ENCODE peak calls at places on chromosomes 11 and 22, in five cellular contexts. One of them, this sample, is unnamed.
A peak's percentile ranks its signal among the peaks of the same experiment; 100 is the strongest.

GRCh38 chr11:65072631-65072966 is 11.2 kb downstream of the CDCA5 start:
- DNase-seq in AG09309: no peak
- DNase-seq in bronchial epithelial cell: no peak
- DNase-seq in tibial artery: no peak
- DNase-seq in AG04449: no peak
- DNase-seq in this sample: no peak

GRCh38 chr11:119907934-119908760 is 179.1 kb upstream of the NECTIN1 start:
- DNase-seq in AG09309: no peak
- DNase-seq in bronchial epithelial cell: peak; percentile 47
- DNase-seq in tibial artery: no peak
- DNase-seq in AG04449: no peak
- DNase-seq in this sample: no peak

GRCh38 chr11:66543263-66544107 is 2.4 kb downstream of the ZDHHC24 start:
- DNase-seq in AG09309: no peak
- DNase-seq in bronchial epithelial cell: no peak
- DNase-seq in tibial artery: no peak
- DNase-seq in AG04449: no peak
- DNase-seq in this sample: no peak

GRCh38 chr22:25281675-25282345 is 62.4 kb downstream of the CRYBB2 start:
- DNase-seq in AG09309: no peak
- DNase-seq in bronchial epithelial cell: no peak
- DNase-seq in tibial artery: no peak
- DNase-seq in AG04449: no peak
- DNase-seq in this sample: no peak

GRCh38 chr22:46379301-46379930 is 43.9 kb downstream of the TRMU start:
- DNase-seq in AG09309: no peak
- DNase-seq in bronchial epithelial cell: no peak
- DNase-seq in tibial artery: no peak
- DNase-seq in AG04449: no peak
- DNase-seq in this sample: peak; percentile 73

GRCh38 chr11:24386551-24387404 is 110.1 kb upstream of the LUZP2 start:
- DNase-seq in AG09309: no peak
- DNase-seq in bronchial epithelial cell: peak; percentile 41
- DNase-seq in tibial artery: no peak
- DNase-seq in AG04449: peak; percentile 1
- DNase-seq in this sample: no peak

GRCh38 chr11:31926816-31927528 is 115.8 kb upstream of the PAX6 start:
- DNase-seq in AG09309: no peak
- DNase-seq in bronchial epithelial cell: no peak
- DNase-seq in tibial artery: no peak
- DNase-seq in AG04449: no peak
- DNase-seq in this sample: no peak

GRCh38 chr11:94525933-94526332 is 13.7 kb downstream of the C11orf97 start:
- DNase-seq in AG09309: no peak
- DNase-seq in bronchial epithelial cell: peak; percentile 63
- DNase-seq in tibial artery: no peak
- DNase-seq in AG04449: no peak
- DNase-seq in this sample: no peak

GRCh38 chr11:17650601-17650911 is 68.8 kb upstream of the MYOD1 start:
- DNase-seq in AG09309: no peak
- DNase-seq in bronchial epithelial cell: no peak
- DNase-seq in tibial artery: no peak
- DNase-seq in AG04449: no peak
- DNase-seq in this sample: no peak

GRCh38 chr11:59582006-59582405 is 33.6 kb downstream of the OSBP start:
- DNase-seq in AG09309: no peak
- DNase-seq in bronchial epithelial cell: no peak
- DNase-seq in tibial artery: no peak
- DNase-seq in AG04449: no peak
- DNase-seq in this sample: no peak

GRCh38 chr11:118068206-118068944 is 8.5 kb upstream of the TMPRSS4 start:
- DNase-seq in AG09309: no peak
- DNase-seq in bronchial epithelial cell: no peak
- DNase-seq in tibial artery: no peak
- DNase-seq in AG04449: no peak
- DNase-seq in this sample: no peak

GRCh38 chr11:121550247-121551132 is 97.7 kb upstream of the SORL1-AS1 start:
- DNase-seq in AG09309: no peak
- DNase-seq in bronchial epithelial cell: peak; percentile 82
- DNase-seq in tibial artery: no peak
- DNase-seq in AG04449: no peak
- DNase-seq in this sample: no peak

GRCh38 chr22:41909290-41910049 is 5.4 kb downstream of the SHISA8 start:
- DNase-seq in AG09309: no peak
- DNase-seq in bronchial epithelial cell: no peak
- DNase-seq in tibial artery: no peak
- DNase-seq in AG04449: no peak
- DNase-seq in this sample: no peak

GRCh38 chr11:66275396-66275795 is 2.6 kb upstream of the CNIH2 start:
- DNase-seq in AG09309: no peak
- DNase-seq in bronchial epithelial cell: no peak
- DNase-seq in tibial artery: no peak
- DNase-seq in AG04449: no peak
- DNase-seq in this sample: no peak

GRCh38 chr11:15901046-15901445 is 455.3 kb downstream of the SOX6 start:
- DNase-seq in AG09309: no peak
- DNase-seq in bronchial epithelial cell: no peak
- DNase-seq in tibial artery: no peak
- DNase-seq in AG04449: no peak
- DNase-seq in this sample: no peak

GRCh38 chr11:126781942-126782341 is 218.6 kb downstream of the KIRREL3 start:
- DNase-seq in AG09309: no peak
- DNase-seq in bronchial epithelial cell: no peak
- DNase-seq in tibial artery: no peak
- DNase-seq in AG04449: no peak
- DNase-seq in this sample: no peak

GRCh38 chr11:112085822-112086421 is 634 bp downstream of the TIMM8B start:
- DNase-seq in AG09309: no peak
- DNase-seq in bronchial epithelial cell: peak; percentile 13
- DNase-seq in tibial artery: no peak
- DNase-seq in AG04449: no peak
- DNase-seq in this sample: no peak

GRCh38 chr11:113119074-113119473 is 157.9 kb downstream of the NCAM1 start:
- DNase-seq in AG09309: no peak
- DNase-seq in bronchial epithelial cell: no peak
- DNase-seq in tibial artery: no peak
- DNase-seq in AG04449: no peak
- DNase-seq in this sample: no peak

GRCh38 chr11:32006799-32007388 is 84.0 kb upstream of the RCN1 start:
- DNase-seq in AG09309: peak; percentile 7
- DNase-seq in bronchial epithelial cell: peak; percentile 44
- DNase-seq in tibial artery: no peak
- DNase-seq in AG04449: peak; percentile 5
- DNase-seq in this sample: no peak

GRCh38 chr11:118319031-118319814 is 14.7 kb downstream of the CD3E start:
- DNase-seq in AG09309: no peak
- DNase-seq in bronchial epithelial cell: no peak
- DNase-seq in tibial artery: no peak
- DNase-seq in AG04449: no peak
- DNase-seq in this sample: no peak

GRCh38 chr11:70065318-70066135 is 12.6 kb upstream of the ANO1 start:
- DNase-seq in AG09309: no peak
- DNase-seq in bronchial epithelial cell: no peak
- DNase-seq in tibial artery: no peak
- DNase-seq in AG04449: no peak
- DNase-seq in this sample: no peak

GRCh38 chr11:125165111-125165663 is 636 bp downstream of the PKNOX2 start:
- DNase-seq in AG09309: no peak
- DNase-seq in bronchial epithelial cell: no peak
- DNase-seq in tibial artery: peak; percentile 77
- DNase-seq in AG04449: no peak
- DNase-seq in this sample: no peak

GRCh38 chr11:108853864-108854263 is 189.0 kb downstream of the DDX10 start:
- DNase-seq in AG09309: no peak
- DNase-seq in bronchial epithelial cell: peak; percentile 49
- DNase-seq in tibial artery: no peak
- DNase-seq in AG04449: no peak
- DNase-seq in this sample: no peak

GRCh38 chr11:120523196-120523595 is 11.6 kb downstream of the GRIK4 start:
- DNase-seq in AG09309: no peak
- DNase-seq in bronchial epithelial cell: no peak
- DNase-seq in tibial artery: no peak
- DNase-seq in AG04449: no peak
- DNase-seq in this sample: no peak

GRCh38 chr22:39384750-39385480 is 14.7 kb upstream of the TAB1 start:
- DNase-seq in AG09309: no peak
- DNase-seq in bronchial epithelial cell: peak; percentile 13
- DNase-seq in tibial artery: no peak
- DNase-seq in AG04449: no peak
- DNase-seq in this sample: no peak
- TF ChIP-seq CTCF in AG09309: peak; percentile 31
- TF ChIP-seq CTCF in bronchial epithelial cell: peak; percentile 50
- TF ChIP-seq CTCF in tibial artery: no peak
- TF ChIP-seq CTCF in AG04449: peak; percentile 19
- TF ChIP-seq CTCF in this sample: peak; percentile 56

GRCh38 chr11:104256525-104256924 is 92.6 kb upstream of the PDGFD start:
- DNase-seq in AG09309: no peak
- DNase-seq in bronchial epithelial cell: peak; percentile 30
- DNase-seq in tibial artery: no peak
- DNase-seq in AG04449: no peak
- DNase-seq in this sample: no peak
- TF ChIP-seq CTCF in AG09309: no peak
- TF ChIP-seq CTCF in bronchial epithelial cell: peak; percentile 11
- TF ChIP-seq CTCF in tibial artery: no peak
- TF ChIP-seq CTCF in AG04449: no peak
- TF ChIP-seq CTCF in this sample: peak; percentile 60

DNA sequence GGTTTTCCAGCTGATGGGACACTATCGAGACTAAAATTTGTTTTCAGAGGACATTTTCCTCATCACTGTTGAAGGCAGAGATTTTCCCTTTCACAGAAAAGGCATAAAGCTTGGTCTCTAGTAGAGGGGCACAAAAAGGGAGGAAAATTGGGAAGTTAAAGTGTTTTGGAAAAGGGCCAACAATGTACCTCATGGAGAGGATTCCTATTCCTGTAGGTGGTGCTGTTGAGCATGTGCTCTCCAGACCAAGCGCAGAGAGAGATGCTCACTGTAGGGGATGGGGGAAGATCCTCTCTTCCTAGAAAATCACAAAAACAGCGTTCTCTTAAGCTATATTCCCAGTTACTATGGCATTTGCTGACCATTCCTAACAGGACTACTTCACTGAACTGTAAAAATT is 44.9 kb downstream of the OR4C46 start:
- DNase-seq in AG09309: no peak
- DNase-seq in bronchial epithelial cell: no peak
- DNase-seq in tibial artery: no peak
- DNase-seq in AG04449: no peak
- DNase-seq in this sample: no peak
- TF ChIP-seq CTCF in AG09309: peak; percentile 3
- TF ChIP-seq CTCF in bronchial epithelial cell: no peak
- TF ChIP-seq CTCF in tibial artery: no peak
- TF ChIP-seq CTCF in AG04449: no peak
- TF ChIP-seq CTCF in this sample: no peak

GRCh38 chr11:74680703-74681531 is 50.3 kb downstream of the CHRDL2 start:
- DNase-seq in AG09309: no peak
- DNase-seq in bronchial epithelial cell: no peak
- DNase-seq in tibial artery: peak; percentile 53
- DNase-seq in AG04449: no peak
- DNase-seq in this sample: no peak
- TF ChIP-seq CTCF in AG09309: no peak
- TF ChIP-seq CTCF in bronchial epithelial cell: no peak
- TF ChIP-seq CTCF in tibial artery: no peak
- TF ChIP-seq CTCF in AG04449: no peak
- TF ChIP-seq CTCF in this sample: no peak

GRCh38 chr11:134678744-134679143 is 266.7 kb upstream of the B3GAT1 start:
- DNase-seq in AG09309: no peak
- DNase-seq in bronchial epithelial cell: no peak
- DNase-seq in tibial artery: no peak
- DNase-seq in AG04449: no peak
- DNase-seq in this sample: no peak
- TF ChIP-seq CTCF in AG09309: no peak
- TF ChIP-seq CTCF in bronchial epithelial cell: no peak
- TF ChIP-seq CTCF in tibial artery: no peak
- TF ChIP-seq CTCF in AG04449: no peak
- TF ChIP-seq CTCF in this sample: no peak

GRCh38 chr11:12287374-12288211 is 89.8 kb upstream of the PARVA start:
- DNase-seq in AG09309: peak; percentile 91
- DNase-seq in bronchial epithelial cell: peak; percentile 94
- DNase-seq in tibial artery: peak; percentile 95
- DNase-seq in AG04449: peak; percentile 97
- DNase-seq in this sample: peak; percentile 96
- TF ChIP-seq CTCF in AG09309: peak; percentile 75
- TF ChIP-seq CTCF in bronchial epithelial cell: peak; percentile 79
- TF ChIP-seq CTCF in tibial artery: peak; percentile 43
- TF ChIP-seq CTCF in AG04449: peak; percentile 77
- TF ChIP-seq CTCF in this sample: peak; percentile 80

This sample was measured in chondrocyte.